ENCODE peak calls at places on chromosomes 3 and 15, in five cellular contexts. W, V, E, Y and N are unnamed samples.
A peak's percentile ranks its signal among the peaks of the same experiment; 100 is the strongest.

GRCh38 chr3:175111036-175111435 is 251.9 kb downstream of the NAALADL2 start:
- DNase-seq in E (no peak), Y (no peak), V (no peak), W (no peak), N (no peak)

GRCh38 chr3:146503459-146504202 is 34.3 kb upstream of the PLSCR2 start:
- DNase-seq in Y (peak; percentile 62), E (peak; percentile 6), W (no peak), V (peak; percentile 25), N (peak; percentile 23)

GRCh38 chr3:144142151-144142855 is 170.7 kb downstream of the DIPK2A start:
- DNase-seq in Y (no peak), W (no peak), E (no peak), V (no peak), N (no peak)

GRCh38 chr3:127819086-127819485 is 3.2 kb downstream of the MGLL start:
- DNase-seq in W (no peak), Y (no peak), V (no peak), E (no peak), N (no peak)

GRCh38 chr15:83873966-83874365 is 220.0 kb downstream of the ADAMTSL3 start:
- DNase-seq in Y (no peak), W (no peak), V (no peak), E (no peak), N (no peak)

GRCh38 chr3:116473602-116474001 is 28.3 kb upstream of the LSAMP start:
- DNase-seq in V (no peak), Y (no peak), E (no peak), W (no peak), N (no peak)

GRCh38 chr3:114789803-114790202 is 357.3 kb downstream of the ZBTB20 start:
- DNase-seq in W (no peak), V (no peak), Y (no peak), E (no peak), N (no peak)

GRCh38 chr3:149277338-149277813 is 55.7 kb upstream of the CP start:
- DNase-seq in E (no peak), V (peak; percentile 64), W (no peak), Y (peak; percentile 5), N (no peak)

GRCh38 chr3:71601811-71602210 is 18.3 kb upstream of the FOXP1 start:
- DNase-seq in Y (no peak), W (no peak), E (no peak), V (no peak), N (no peak)

GRCh38 chr3:50289130-50289529 is 3.1 kb downstream of the IFRD2 start:
- DNase-seq in Y (no peak), E (no peak), V (no peak), W (no peak), N (no peak)

GRCh38 chr3:153268564-153269279 is 106.7 kb downstream of the RAP2B start:
- DNase-seq in Y (no peak), V (no peak), W (no peak), E (no peak), N (no peak)

GRCh38 chr15:22227961-22228762 is 147.8 kb downstream of the OR4M2 start:
- DNase-seq in W (no peak), V (no peak), E (no peak), Y (no peak), N (no peak)

GRCh38 chr3:169324454-169324789 is 339.1 kb downstream of the MECOM start:
- DNase-seq in W (no peak), E (no peak), Y (no peak), V (no peak), N (no peak)

DNA sequence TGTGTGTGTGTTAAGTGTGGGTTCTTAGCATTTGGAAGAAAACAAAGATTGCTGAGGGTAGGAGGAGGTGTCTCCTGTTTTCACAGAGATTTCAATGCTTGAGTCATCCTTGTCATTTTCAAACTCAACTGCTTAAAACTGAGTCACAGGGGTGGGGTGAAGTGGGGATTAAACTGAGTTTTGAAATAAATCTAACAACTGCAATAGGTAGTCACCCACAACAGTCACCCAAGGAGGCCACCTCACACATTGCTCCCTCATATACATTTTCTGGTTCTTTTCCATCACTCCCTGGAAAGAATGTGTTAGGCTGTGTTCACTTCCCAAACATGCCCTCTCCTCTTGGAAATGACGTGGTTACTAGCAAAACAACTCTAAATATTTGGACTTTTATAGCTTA is 187.7 kb upstream of the CMC1 start:
- DNase-seq in E (no peak), V (no peak), Y (no peak), W (no peak), N (no peak)
- TF ChIP-seq POLR2AphosphoS5 in E (no peak), V (no peak), Y (no peak), W (no peak), N (no peak)

GRCh38 chr3:53188720-53189119 is 27.7 kb downstream of the PRKCD start:
- DNase-seq in V (no peak), Y (no peak), W (no peak), E (no peak), N (no peak)
- TF ChIP-seq POLR2A in V (no peak), Y (peak; percentile 21), W (no peak), E (no peak), N (no peak)

GRCh38 chr3:54882114-54882833 is 45.6 kb downstream of the LRTM1 start:
- DNase-seq in Y (no peak), W (no peak), E (no peak), V (no peak), N (no peak)
- TF ChIP-seq TAF1 in Y (no peak), W (no peak), E (no peak), V (no peak), N (no peak)

GRCh38 chr3:14125193-14126016 is 553 bp downstream of the TMEM43 start:
- DNase-seq in V (peak; percentile 72), W (peak; percentile 94), E (no peak), Y (no peak), N (no peak)
- TF ChIP-seq POLR2AphosphoS5 in V (no peak), W (peak; percentile 9), E (no peak), Y (no peak), N (no peak)

GRCh38 chr15:78073026-78073425 is 4.5 kb downstream of the TBC1D2B start:
- DNase-seq in Y (no peak), V (no peak), W (no peak), E (no peak), N (no peak)

GRCh38 chr15:78077053-78077859 is at the start of gene TBC1D2B:
- DNase-seq in W (peak; percentile 75), E (peak; percentile 81), V (no peak), Y (no peak), N (peak; percentile 82)

GRCh38 chr15:78077860-78078187 is 313 bp upstream of the TBC1D2B start:
- DNase-seq in W (no peak), Y (no peak), E (no peak), V (no peak), N (no peak)

GRCh38 chr15:78076231-78077052 is 1.1 kb downstream of the TBC1D2B start:
- DNase-seq in E (no peak), W (no peak), V (no peak), Y (no peak), N (no peak)

DNA sequence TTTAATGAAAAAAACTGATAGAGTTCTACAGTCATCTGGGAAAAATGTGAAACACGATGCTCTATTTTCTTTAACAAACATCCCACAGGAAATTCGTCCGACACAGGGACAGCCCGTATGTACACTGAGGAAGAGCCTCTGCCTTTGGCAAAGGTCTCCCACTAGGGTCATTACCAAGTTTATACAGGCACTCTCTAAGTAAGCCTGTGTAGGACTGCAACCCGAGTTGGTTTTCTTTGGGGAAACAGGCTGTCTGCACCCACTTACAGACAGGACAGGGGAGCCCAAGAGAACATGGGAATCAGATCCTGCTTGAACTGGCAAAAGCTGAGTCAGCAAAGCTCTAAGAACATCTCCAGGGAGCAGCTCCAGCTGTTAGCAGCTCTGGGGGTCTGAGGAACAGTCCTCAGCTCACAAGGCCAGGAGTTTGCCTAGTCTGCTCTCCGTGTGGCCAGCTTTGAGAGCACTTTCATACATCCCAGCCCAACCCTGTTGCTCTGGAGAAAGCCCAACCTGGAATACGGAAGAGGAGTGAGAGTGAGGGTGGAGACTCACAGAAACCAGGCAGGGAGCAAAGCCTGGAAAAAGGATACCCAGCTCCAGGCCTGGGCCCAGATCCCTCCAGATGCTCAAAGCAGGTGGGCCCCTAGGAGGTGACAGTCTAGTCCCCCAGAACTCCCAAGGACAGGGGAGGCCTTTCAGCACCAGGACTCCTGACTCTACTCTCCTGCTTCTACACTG is 1.9 kb downstream of the TBC1D2B start:
- DNase-seq in W (no peak), Y (no peak), E (no peak), V (peak; percentile 68), N (no peak)
- TF ChIP-seq POLR2A in W (no peak), Y (no peak), E (no peak), V (no peak), N (no peak)

DNA sequence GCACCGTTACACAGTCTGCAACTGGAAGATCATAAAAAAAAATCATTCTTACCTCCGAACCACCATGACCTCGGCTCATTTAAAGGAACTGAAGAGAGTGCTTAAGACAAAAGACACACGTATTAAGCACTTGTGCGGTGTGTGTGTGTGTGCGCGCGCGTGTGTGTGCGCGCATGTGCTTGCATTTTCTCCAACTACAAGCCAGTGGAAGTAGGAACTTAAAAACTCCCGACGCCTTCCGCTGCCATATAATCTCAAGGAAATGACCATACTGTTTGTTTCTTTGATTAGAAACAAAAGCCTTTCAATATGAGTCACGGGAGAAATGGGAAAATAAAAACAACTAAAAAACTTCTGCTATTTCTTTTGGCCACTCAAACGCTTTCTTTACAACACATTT is 32.4 kb downstream of the FRMD4B start:
- DNase-seq in V (no peak), E (no peak), W (no peak), Y (no peak), N (no peak)
- TF ChIP-seq TAF1 in V (no peak), E (peak; percentile 36), W (no peak), Y (no peak), N (no peak)

GRCh38 chr15:52082197-52083036 is 30.2 kb downstream of the BCL2L10 start:
- DNase-seq in W (no peak), V (no peak), Y (peak; percentile 86), E (peak; percentile 30), N (no peak)
- TF ChIP-seq POLR2AphosphoS5 in W (no peak), V (no peak), Y (no peak), E (no peak), N (no peak)

DNA sequence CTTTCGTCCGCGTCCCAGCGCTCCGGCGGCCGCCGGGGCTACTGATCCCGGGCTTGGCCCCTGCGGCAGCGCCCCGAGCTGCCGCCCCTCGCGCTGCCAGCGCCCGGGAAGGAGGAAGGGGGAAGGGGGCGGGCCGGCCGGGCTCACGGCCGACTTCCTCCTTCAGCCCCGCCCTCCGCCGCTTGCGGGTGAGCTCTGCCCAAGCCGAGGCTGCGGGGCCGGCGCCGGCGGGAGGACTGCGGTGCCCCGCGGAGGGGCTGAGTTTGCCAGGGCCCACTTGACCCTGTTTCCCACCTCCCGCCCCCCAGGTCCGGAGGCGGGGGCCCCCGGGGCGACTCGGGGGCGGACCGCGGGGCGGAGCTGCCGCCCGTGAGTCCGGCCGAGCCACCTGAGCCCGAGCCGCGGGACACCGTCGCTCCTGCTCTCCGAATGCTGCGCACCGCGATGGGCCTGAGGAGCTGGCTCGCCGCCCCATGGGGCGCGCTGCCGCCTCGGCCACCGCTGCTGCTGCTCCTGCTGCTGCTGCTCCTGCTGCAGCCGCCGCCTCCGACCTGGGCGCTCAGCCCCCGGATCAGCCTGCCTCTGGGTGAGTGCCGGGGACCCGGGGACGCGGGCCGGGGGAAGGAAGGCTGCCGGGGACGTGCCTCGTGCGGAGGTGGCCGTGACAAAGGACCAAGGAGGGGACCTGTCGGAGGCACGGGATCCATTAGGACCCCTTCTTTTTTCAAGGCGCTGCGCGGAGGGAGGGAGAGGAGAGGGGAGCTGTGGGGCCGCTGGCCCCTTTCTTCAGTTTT is at the start of gene SEMA4B:
- DNase-seq in E (peak; percentile 97), Y (no peak), W (peak; percentile 84), V (peak; percentile 36), N (peak; percentile 97)
- TF ChIP-seq POLR2A in E (no peak), Y (peak; percentile 80), W (peak; percentile 53), V (peak; percentile 73), N (peak; percentile 62)